ENCODE peak calls at places on chromosomes 11 and 22, in ten cellular contexts. One of them, this sample, is unnamed.

GRCh38 chr11:76526878-76527277 is 82.1 kb downstream of the EMSY start:
- DNase-seq in adipocyte: no peak
- DNase-seq in HT1080: no peak
- DNase-seq in lung: no peak
- DNase-seq in spleen: no peak
- DNase-seq in sciatic nerve: no peak
- DNase-seq in activated gamma-delta T cell: no peak
- DNase-seq in iris pigment epithelial cell: no peak
- DNase-seq in stimulated activated CD4-positive, alpha-beta T cell treated with anti-CD3 and anti-CD28 coated beads, Interleukin-2, amount 100 ng/mL, for 48 hours: no peak
- DNase-seq in activated T-helper 1 cell treated with Interleukin-2 at 50 U/mL for 16 hours: no peak
- DNase-seq in this sample: no peak

GRCh38 chr11:126573325-126574076 is 218.0 kb downstream of the ST3GAL4 start:
- DNase-seq in adipocyte: no peak
- DNase-seq in HT1080: no peak
- DNase-seq in lung: no peak
- DNase-seq in spleen: no peak
- DNase-seq in sciatic nerve: no peak
- DNase-seq in activated gamma-delta T cell: no peak
- DNase-seq in iris pigment epithelial cell: no peak
- DNase-seq in stimulated activated CD4-positive, alpha-beta T cell treated with anti-CD3 and anti-CD28 coated beads, Interleukin-2, amount 100 ng/mL, for 48 hours: no peak
- DNase-seq in activated T-helper 1 cell treated with Interleukin-2 at 50 U/mL for 16 hours: no peak
- DNase-seq in this sample: no peak

GRCh38 chr11:44629732-44630345 is 64.4 kb downstream of the CD82 start:
- DNase-seq in adipocyte: no peak
- DNase-seq in HT1080: no peak
- DNase-seq in lung: no peak
- DNase-seq in spleen: no peak
- DNase-seq in sciatic nerve: peak
- DNase-seq in activated gamma-delta T cell: no peak
- DNase-seq in iris pigment epithelial cell: no peak
- DNase-seq in stimulated activated CD4-positive, alpha-beta T cell treated with anti-CD3 and anti-CD28 coated beads, Interleukin-2, amount 100 ng/mL, for 48 hours: no peak
- DNase-seq in activated T-helper 1 cell treated with Interleukin-2 at 50 U/mL for 16 hours: no peak
- DNase-seq in this sample: no peak

GRCh38 chr22:40044870-40045834 is 50.4 kb downstream of the FAM83F start:
- DNase-seq in adipocyte: peak
- DNase-seq in HT1080: peak
- DNase-seq in lung: peak
- DNase-seq in spleen: peak
- DNase-seq in sciatic nerve: peak
- DNase-seq in activated gamma-delta T cell: peak
- DNase-seq in iris pigment epithelial cell: peak
- DNase-seq in stimulated activated CD4-positive, alpha-beta T cell treated with anti-CD3 and anti-CD28 coated beads, Interleukin-2, amount 100 ng/mL, for 48 hours: peak
- DNase-seq in activated T-helper 1 cell treated with Interleukin-2 at 50 U/mL for 16 hours: peak
- DNase-seq in this sample: peak

GRCh38 chr11:45158891-45159605 is 12.6 kb downstream of the PRDM11 start:
- DNase-seq in adipocyte: no peak
- DNase-seq in HT1080: no peak
- DNase-seq in lung: no peak
- DNase-seq in spleen: peak
- DNase-seq in sciatic nerve: no peak
- DNase-seq in activated gamma-delta T cell: no peak
- DNase-seq in iris pigment epithelial cell: no peak
- DNase-seq in stimulated activated CD4-positive, alpha-beta T cell treated with anti-CD3 and anti-CD28 coated beads, Interleukin-2, amount 100 ng/mL, for 48 hours: no peak
- DNase-seq in activated T-helper 1 cell treated with Interleukin-2 at 50 U/mL for 16 hours: no peak
- DNase-seq in this sample: no peak

GRCh38 chr11:64924910-64925284 is 408 bp downstream of the PPP2R5B start:
- DNase-seq in adipocyte: peak
- DNase-seq in HT1080: no peak
- DNase-seq in lung: no peak
- DNase-seq in spleen: no peak
- DNase-seq in sciatic nerve: no peak
- DNase-seq in activated gamma-delta T cell: no peak
- DNase-seq in iris pigment epithelial cell: no peak
- DNase-seq in stimulated activated CD4-positive, alpha-beta T cell treated with anti-CD3 and anti-CD28 coated beads, Interleukin-2, amount 100 ng/mL, for 48 hours: no peak
- DNase-seq in activated T-helper 1 cell treated with Interleukin-2 at 50 U/mL for 16 hours: no peak
- DNase-seq in this sample: peak

GRCh38 chr22:27900153-27900552 is 18.9 kb downstream of the PITPNB start:
- DNase-seq in adipocyte: no peak
- DNase-seq in HT1080: no peak
- DNase-seq in lung: no peak
- DNase-seq in spleen: no peak
- DNase-seq in sciatic nerve: no peak
- DNase-seq in activated gamma-delta T cell: no peak
- DNase-seq in iris pigment epithelial cell: no peak
- DNase-seq in stimulated activated CD4-positive, alpha-beta T cell treated with anti-CD3 and anti-CD28 coated beads, Interleukin-2, amount 100 ng/mL, for 48 hours: no peak
- DNase-seq in activated T-helper 1 cell treated with Interleukin-2 at 50 U/mL for 16 hours: no peak
- DNase-seq in this sample: no peak

GRCh38 chr22:46979506-46979905 is 217.1 kb downstream of the TBC1D22A start:
- DNase-seq in adipocyte: no peak
- DNase-seq in HT1080: no peak
- DNase-seq in lung: no peak
- DNase-seq in spleen: no peak
- DNase-seq in sciatic nerve: peak
- DNase-seq in activated gamma-delta T cell: no peak
- DNase-seq in iris pigment epithelial cell: no peak
- DNase-seq in stimulated activated CD4-positive, alpha-beta T cell treated with anti-CD3 and anti-CD28 coated beads, Interleukin-2, amount 100 ng/mL, for 48 hours: no peak
- DNase-seq in activated T-helper 1 cell treated with Interleukin-2 at 50 U/mL for 16 hours: no peak
- DNase-seq in this sample: no peak

GRCh38 chr11:96567667-96568066 is 177.9 kb downstream of the JRKL start:
- DNase-seq in adipocyte: no peak
- DNase-seq in HT1080: no peak
- DNase-seq in lung: no peak
- DNase-seq in spleen: no peak
- DNase-seq in sciatic nerve: no peak
- DNase-seq in activated gamma-delta T cell: no peak
- DNase-seq in iris pigment epithelial cell: no peak
- DNase-seq in stimulated activated CD4-positive, alpha-beta T cell treated with anti-CD3 and anti-CD28 coated beads, Interleukin-2, amount 100 ng/mL, for 48 hours: no peak
- DNase-seq in activated T-helper 1 cell treated with Interleukin-2 at 50 U/mL for 16 hours: no peak
- DNase-seq in this sample: no peak

GRCh38 chr11:33699515-33700424 is 856 bp downstream of the C11orf91 start:
- DNase-seq in adipocyte: no peak
- DNase-seq in HT1080: no peak
- DNase-seq in lung: no peak
- DNase-seq in spleen: no peak
- DNase-seq in sciatic nerve: peak
- DNase-seq in activated gamma-delta T cell: no peak
- DNase-seq in iris pigment epithelial cell: no peak
- DNase-seq in stimulated activated CD4-positive, alpha-beta T cell treated with anti-CD3 and anti-CD28 coated beads, Interleukin-2, amount 100 ng/mL, for 48 hours: no peak
- DNase-seq in activated T-helper 1 cell treated with Interleukin-2 at 50 U/mL for 16 hours: peak
- DNase-seq in this sample: peak

GRCh38 chr11:7278314-7278917 is 26.7 kb downstream of the SYT9 start:
- DNase-seq in adipocyte: peak
- DNase-seq in HT1080: peak
- DNase-seq in lung: no peak
- DNase-seq in spleen: no peak
- DNase-seq in sciatic nerve: no peak
- DNase-seq in activated gamma-delta T cell: no peak
- DNase-seq in iris pigment epithelial cell: peak
- DNase-seq in stimulated activated CD4-positive, alpha-beta T cell treated with anti-CD3 and anti-CD28 coated beads, Interleukin-2, amount 100 ng/mL, for 48 hours: no peak
- DNase-seq in activated T-helper 1 cell treated with Interleukin-2 at 50 U/mL for 16 hours: no peak
- DNase-seq in this sample: peak

GRCh38 chr11:86592047-86592564 is 80.3 kb downstream of the ME3 start:
- DNase-seq in adipocyte: peak
- DNase-seq in HT1080: peak
- DNase-seq in lung: peak
- DNase-seq in spleen: no peak
- DNase-seq in sciatic nerve: no peak
- DNase-seq in activated gamma-delta T cell: no peak
- DNase-seq in iris pigment epithelial cell: peak
- DNase-seq in stimulated activated CD4-positive, alpha-beta T cell treated with anti-CD3 and anti-CD28 coated beads, Interleukin-2, amount 100 ng/mL, for 48 hours: no peak
- DNase-seq in activated T-helper 1 cell treated with Interleukin-2 at 50 U/mL for 16 hours: no peak
- DNase-seq in this sample: peak

GRCh38 chr11:205221-206001 is 1.8 kb downstream of the BET1L start:
- DNase-seq in adipocyte: no peak
- DNase-seq in HT1080: no peak
- DNase-seq in lung: peak
- DNase-seq in spleen: no peak
- DNase-seq in sciatic nerve: no peak
- DNase-seq in activated gamma-delta T cell: no peak
- DNase-seq in iris pigment epithelial cell: no peak
- DNase-seq in stimulated activated CD4-positive, alpha-beta T cell treated with anti-CD3 and anti-CD28 coated beads, Interleukin-2, amount 100 ng/mL, for 48 hours: no peak
- DNase-seq in activated T-helper 1 cell treated with Interleukin-2 at 50 U/mL for 16 hours: no peak
- DNase-seq in this sample: no peak

GRCh38 chr11:48047616-48048015 is 67.3 kb downstream of the PTPRJ start:
- DNase-seq in adipocyte: peak
- DNase-seq in HT1080: no peak
- DNase-seq in lung: no peak
- DNase-seq in spleen: peak
- DNase-seq in sciatic nerve: no peak
- DNase-seq in activated gamma-delta T cell: no peak
- DNase-seq in iris pigment epithelial cell: peak
- DNase-seq in stimulated activated CD4-positive, alpha-beta T cell treated with anti-CD3 and anti-CD28 coated beads, Interleukin-2, amount 100 ng/mL, for 48 hours: no peak
- DNase-seq in activated T-helper 1 cell treated with Interleukin-2 at 50 U/mL for 16 hours: no peak
- DNase-seq in this sample: peak

GRCh38 chr11:10246991-10247390 is 47.0 kb downstream of the SBF2 start:
- DNase-seq in adipocyte: no peak
- DNase-seq in HT1080: no peak
- DNase-seq in lung: no peak
- DNase-seq in spleen: no peak
- DNase-seq in sciatic nerve: no peak
- DNase-seq in activated gamma-delta T cell: no peak
- DNase-seq in iris pigment epithelial cell: no peak
- DNase-seq in stimulated activated CD4-positive, alpha-beta T cell treated with anti-CD3 and anti-CD28 coated beads, Interleukin-2, amount 100 ng/mL, for 48 hours: no peak
- DNase-seq in activated T-helper 1 cell treated with Interleukin-2 at 50 U/mL for 16 hours: no peak
- DNase-seq in this sample: no peak

GRCh38 chr11:130585545-130585944 is 137.1 kb downstream of the ADAMTS15 start:
- DNase-seq in adipocyte: peak
- DNase-seq in HT1080: no peak
- DNase-seq in lung: no peak
- DNase-seq in spleen: no peak
- DNase-seq in sciatic nerve: no peak
- DNase-seq in activated gamma-delta T cell: no peak
- DNase-seq in iris pigment epithelial cell: no peak
- DNase-seq in stimulated activated CD4-positive, alpha-beta T cell treated with anti-CD3 and anti-CD28 coated beads, Interleukin-2, amount 100 ng/mL, for 48 hours: no peak
- DNase-seq in activated T-helper 1 cell treated with Interleukin-2 at 50 U/mL for 16 hours: no peak
- DNase-seq in this sample: peak

GRCh38 chr11:68840661-68841653 is 759 bp downstream of the CPT1A start:
- DNase-seq in adipocyte: peak
- DNase-seq in HT1080: no peak
- DNase-seq in lung: peak
- DNase-seq in spleen: peak
- DNase-seq in sciatic nerve: peak
- DNase-seq in activated gamma-delta T cell: no peak
- DNase-seq in iris pigment epithelial cell: peak
- DNase-seq in stimulated activated CD4-positive, alpha-beta T cell treated with anti-CD3 and anti-CD28 coated beads, Interleukin-2, amount 100 ng/mL, for 48 hours: peak
- DNase-seq in activated T-helper 1 cell treated with Interleukin-2 at 50 U/mL for 16 hours: no peak
- DNase-seq in this sample: no peak